ENCODE peak calls at places on chromosomes 5 and 9, in eight cellular contexts. X is lung; A is mucosa of descending colon; V is CD4-positive, CD25-positive, alpha-beta regulatory T cell; M is CD8-positive, alpha-beta memory T cell; F is kidney; W is OCI-LY7; U is GM23338. H is an unnamed sample.
A peak's percentile ranks its signal among the peaks of the same experiment; 100 is the strongest.

GRCh38 chr9:88802533-88802932 is 188.7 kb upstream of the S1PR3 start:
- DNase-seq in M (no peak), V (no peak), A (no peak), W (no peak), F (no peak), U (no peak), X (no peak), H (no peak)

GRCh38 chr5:157744055-157745011 is 821 bp downstream of the LSM11 start:
- DNase-seq in V (no peak), X (no peak), W (peak; percentile 71), U (peak; percentile 42), M (no peak), A (peak; percentile 27), F (peak; percentile 84), H (no peak)

GRCh38 chr5:126854526-126855110 is 77.7 kb downstream of the LMNB1 start:
- DNase-seq in U (no peak), X (no peak), A (no peak), W (no peak), V (no peak), F (no peak), M (no peak), H (no peak)

GRCh38 chr5:165497707-165498106 is 1992.3 kb downstream of the MAT2B start:
- DNase-seq in U (peak; percentile 84), X (no peak), V (no peak), M (no peak), F (no peak), A (peak; percentile 3), W (no peak), H (no peak)

GRCh38 chr9:81986051-81986450 is 2.5 kb upstream of the SPATA31D1 start:
- DNase-seq in W (no peak), F (no peak), V (no peak), X (no peak), U (no peak), M (no peak), A (no peak), H (no peak)

GRCh38 chr5:172854451-172854871 is 20.4 kb downstream of the ERGIC1 start:
- DNase-seq in A (peak; percentile 65), X (no peak), U (no peak), F (peak; percentile 95), V (no peak), W (no peak), M (no peak), H (no peak)

GRCh38 chr5:158056426-158056825 is 197.5 kb upstream of the CLINT1 start:
- DNase-seq in U (no peak), F (no peak), W (no peak), M (no peak), V (no peak), A (no peak), X (no peak), H (no peak)

GRCh38 chr9:114384836-114385411 is 2.9 kb downstream of the AKNA start:
- DNase-seq in V (no peak), U (no peak), A (no peak), X (no peak), W (no peak), M (no peak), F (no peak), H (no peak)

GRCh38 chr9:3191715-3192114 is 334.1 kb downstream of the RFX3 start:
- DNase-seq in X (no peak), V (no peak), A (no peak), U (no peak), W (no peak), F (no peak), M (no peak), H (no peak)

GRCh38 chr9:33170464-33171156 is 3.5 kb upstream of the B4GALT1 start:
- DNase-seq in F (peak; percentile 80), W (peak; percentile 35), V (no peak), M (peak; percentile 64), X (peak; percentile 47), U (peak; percentile 63), A (peak; percentile 74), H (no peak)

GRCh38 chr9:115369322-115369957 is 251.5 kb upstream of the TNC start:
- DNase-seq in A (peak; percentile 3), M (no peak), W (no peak), U (no peak), V (no peak), X (no peak), F (peak; percentile 56), H (no peak)

GRCh38 chr9:82436480-82436879 is 447.9 kb downstream of the SPATA31D1 start:
- DNase-seq in F (no peak), X (no peak), W (no peak), M (no peak), A (no peak), U (no peak), V (no peak), H (no peak)

GRCh38 chr5:120683580-120683979 is 219.5 kb downstream of the PRR16 start:
- DNase-seq in U (no peak), M (no peak), A (no peak), W (no peak), X (no peak), V (no peak), F (no peak), H (no peak)

GRCh38 chr5:177303121-177303924 is at the start of the genes PRELID1 and RAB24:
- DNase-seq in W (peak; percentile 92), M (peak; percentile 91), X (peak; percentile 88), A (peak; percentile 94), F (peak; percentile 96), V (peak; percentile 85), U (peak; percentile 96), H (no peak)

GRCh38 chr5:56310711-56311204 is 77.6 kb upstream of the ANKRD55 start:
- DNase-seq in M (no peak), F (no peak), X (no peak), U (no peak), V (no peak), W (no peak), A (no peak), H (no peak)

GRCh38 chr5:176658817-176659216 is 11.5 kb downstream of the TSPAN17 start:
- DNase-seq in F (peak; percentile 71), A (peak; percentile 67), V (no peak), X (no peak), W (no peak), M (peak; percentile 57), U (no peak), H (no peak)

GRCh38 chr9:2657427-2657826 is 35.8 kb downstream of the VLDLR start:
- DNase-seq in X (no peak), U (no peak), W (peak; percentile 74), M (no peak), V (no peak), F (no peak), A (no peak), H (no peak)

GRCh38 chr5:59673438-59674058 is 220.0 kb downstream of the PDE4D start:
- DNase-seq in M (no peak), U (peak; percentile 76), W (peak; percentile 71), F (no peak), A (no peak), V (no peak), X (no peak), H (no peak)

GRCh38 chr5:23305055-23305454 is 202.4 kb upstream of the PRDM9 start:
- DNase-seq in F (peak; percentile 65), V (no peak), U (no peak), X (no peak), W (no peak), M (no peak), A (no peak), H (no peak)

GRCh38 chr5:67063791-67064190 is 132.8 kb downstream of the CD180 start:
- DNase-seq in M (no peak), F (no peak), W (no peak), V (no peak), A (no peak), X (no peak), U (no peak), H (no peak)

GRCh38 chr5:143775258-143775657 is 36.7 kb upstream of the HMHB1 start:
- DNase-seq in V (no peak), W (no peak), F (no peak), A (no peak), X (no peak), U (no peak), M (no peak), H (no peak)

GRCh38 chr9:93116049-93116961 is 17.7 kb downstream of the NINJ1 start:
- DNase-seq in M (peak; percentile 46), X (peak; percentile 81), U (peak; percentile 37), A (peak; percentile 65), W (no peak), F (peak; percentile 89), V (no peak), H (peak; percentile 88)

GRCh38 chr9:95061916-95062600 is 255.5 kb downstream of the FANCC start:
- DNase-seq in F (no peak), U (no peak), A (peak; percentile 3), M (no peak), W (no peak), V (no peak), X (no peak), H (no peak)

GRCh38 chr5:32711693-32712462 is 757 bp downstream of the NPR3 start:
- DNase-seq in M (no peak), W (no peak), V (no peak), F (peak; percentile 79), U (peak; percentile 52), A (no peak), X (no peak), H (peak; percentile 76)
- H3K4me3 ChIP-seq in M (no peak overlapping the region), W (no peak overlapping the region), V (no peak overlapping the region), F (peak overlapping the region; percentile 80), U (peak overlapping the region; percentile 71), A (no peak overlapping the region), X (peak overlapping the region; percentile 62), H (peak overlapping the region; percentile 85)

GRCh38 chr9:110073356-110073666 is 134.6 kb downstream of the C9orf152 start:
- DNase-seq in A (no peak), U (no peak), M (no peak), X (no peak), V (no peak), W (no peak), F (no peak), H (no peak)
- H3K4me1 ChIP-seq in A (no peaks in the 10 kb centered on the region), U (no peaks in the 10 kb centered on the region), M (no peaks in the 10 kb centered on the region), X (peaks cover 8% of the 10 kb centered on the region), V (no peaks in the 10 kb centered on the region), W (peaks cover 10% of the 10 kb centered on the region), F (peaks cover 2% of the 10 kb centered on the region), H (peaks cover 18% of the 10 kb centered on the region)

GRCh38 chr5:37133939-37134338 is 115.2 kb downstream of the CPLANE1 start:
- DNase-seq in W (no peak), U (no peak), M (no peak), V (no peak), X (no peak), A (no peak), F (no peak), H (no peak)
- H3K36me3 ChIP-seq in W (no peaks in the 10 kb centered on the region), U (no peaks in the 10 kb centered on the region), M (no peaks in the 10 kb centered on the region), V (no peaks in the 10 kb centered on the region), X (no peaks in the 10 kb centered on the region), A (no peaks in the 10 kb centered on the region), F (peaks cover 23% of the 10 kb centered on the region), H (peaks cover 34% of the 10 kb centered on the region)

DNA sequence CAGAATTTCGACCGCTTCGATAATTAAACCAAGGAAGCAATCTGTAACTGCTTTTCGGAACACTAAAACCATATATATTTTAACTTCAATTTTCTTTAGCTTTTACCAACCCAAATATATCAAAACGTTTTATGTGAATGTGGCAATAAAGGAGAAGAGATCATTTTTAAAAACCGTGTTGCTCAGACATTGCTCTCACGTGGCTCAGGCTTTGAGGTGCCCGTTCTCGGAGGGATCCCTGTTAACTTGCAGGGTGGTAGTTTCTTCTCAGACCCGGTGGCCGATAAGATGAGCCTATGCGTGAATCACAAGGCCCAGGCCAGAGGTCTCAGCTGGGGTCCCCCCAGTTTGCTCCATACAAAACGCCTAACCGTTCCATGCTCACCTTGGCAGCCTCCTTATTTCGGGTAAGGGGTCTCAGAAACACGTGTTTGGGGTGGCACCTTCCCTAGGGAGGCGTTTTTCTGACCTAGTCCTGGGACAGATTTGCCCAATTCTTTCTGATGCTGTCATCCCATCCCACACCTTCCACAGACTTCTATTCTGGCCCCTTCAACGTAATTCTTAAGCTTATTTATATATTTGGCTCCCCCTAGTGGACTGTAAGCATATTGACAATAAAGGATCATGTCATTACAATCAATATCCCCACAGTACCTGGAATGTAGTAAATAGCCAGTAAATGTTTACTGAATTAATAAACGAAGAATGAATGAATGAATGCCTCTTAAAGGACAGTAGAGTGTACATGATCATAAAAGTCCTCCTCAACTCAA is 48.2 kb downstream of the THBS4 start:
- DNase-seq in M (no peak), W (peak; percentile 81), X (no peak), A (peak; percentile 11), F (no peak), V (no peak), U (peak; percentile 92), H (peak; percentile 65)
- H3K4me3 ChIP-seq in M (peak overlapping the region; percentile 42), W (no peak overlapping the region), X (no peak overlapping the region), A (no peak overlapping the region), F (peak overlapping the region; percentile 46), V (peak overlapping the region; percentile 65), U (no peak overlapping the region), H (peak overlapping the region; percentile 54)